ENCODE peak calls at places on chromosomes 5 and 9, in six cellular contexts. One of them, this sample, is unnamed.

GRCh38 chr5:173454764-173455598 is 126.8 kb upstream of the STC2 start:
- DNase-seq in MM.1S: no peak
- DNase-seq in GM23248: peak; percentile 98
- DNase-seq in PC-9: peak; percentile 98
- DNase-seq in GM23338: no peak
- DNase-seq in SK-N-SH: no peak
- DNase-seq in this sample: peak; percentile 99

GRCh38 chr5:34014614-34015013 is 6.8 kb upstream of the AMACR start:
- DNase-seq in GM23338: no peak
- DNase-seq in PC-9: no peak
- DNase-seq in GM23248: no peak
- DNase-seq in SK-N-SH: no peak
- DNase-seq in MM.1S: no peak
- DNase-seq in this sample: no peak

GRCh38 chr9:92141144-92142129 is 26.2 kb upstream of the SPTLC1 start:
- DNase-seq in SK-N-SH: peak; percentile 79
- DNase-seq in GM23338: peak; percentile 68
- DNase-seq in PC-9: no peak
- DNase-seq in GM23248: peak; percentile 76
- DNase-seq in MM.1S: peak; percentile 21
- DNase-seq in this sample: peak; percentile 16

GRCh38 chr5:45037927-45038326 is 229.2 kb downstream of the MRPS30 start:
- DNase-seq in SK-N-SH: no peak
- DNase-seq in MM.1S: no peak
- DNase-seq in GM23338: no peak
- DNase-seq in GM23248: no peak
- DNase-seq in PC-9: no peak
- DNase-seq in this sample: no peak

GRCh38 chr9:106885451-106885850 is 22.5 kb downstream of the ZNF462 start:
- DNase-seq in MM.1S: no peak
- DNase-seq in PC-9: no peak
- DNase-seq in GM23248: peak; percentile 88
- DNase-seq in SK-N-SH: no peak
- DNase-seq in GM23338: no peak
- DNase-seq in this sample: peak; percentile 70

GRCh38 chr5:61332369-61332745 is 299 bp downstream of the ZSWIM6 start:
- DNase-seq in GM23248: peak; percentile 72
- DNase-seq in SK-N-SH: peak; percentile 52
- DNase-seq in GM23338: peak; percentile 53
- DNase-seq in PC-9: no peak
- DNase-seq in MM.1S: peak; percentile 32
- DNase-seq in this sample: no peak

GRCh38 chr9:124202447-124202971 is 55.2 kb upstream of the NEK6 start:
- DNase-seq in GM23248: no peak
- DNase-seq in SK-N-SH: no peak
- DNase-seq in PC-9: no peak
- DNase-seq in MM.1S: peak; percentile 94
- DNase-seq in GM23338: no peak
- DNase-seq in this sample: no peak

GRCh38 chr5:168317521-168318147 is 26.2 kb downstream of the WWC1 start:
- DNase-seq in SK-N-SH: peak; percentile 74
- DNase-seq in GM23248: peak; percentile 87
- DNase-seq in MM.1S: no peak
- DNase-seq in GM23338: no peak
- DNase-seq in PC-9: peak; percentile 96
- DNase-seq in this sample: peak; percentile 74

GRCh38 chr5:51383494-51384081 is 340 bp downstream of the ISL1 start:
- DNase-seq in SK-N-SH: peak; percentile 23
- DNase-seq in GM23338: no peak
- DNase-seq in PC-9: no peak
- DNase-seq in MM.1S: no peak
- DNase-seq in GM23248: no peak
- DNase-seq in this sample: no peak

GRCh38 chr9:100443781-100444768 is 17.1 kb downstream of the MSANTD3 start:
- DNase-seq in SK-N-SH: peak; percentile 22
- DNase-seq in MM.1S: no peak
- DNase-seq in GM23248: peak; percentile 33
- DNase-seq in PC-9: no peak
- DNase-seq in GM23338: no peak
- DNase-seq in this sample: no peak

GRCh38 chr5:100777680-100778281 is 125.3 kb downstream of the ST8SIA4 start:
- DNase-seq in MM.1S: peak; percentile 31
- DNase-seq in GM23248: peak; percentile 86
- DNase-seq in SK-N-SH: no peak
- DNase-seq in PC-9: peak; percentile 45
- DNase-seq in GM23338: no peak
- DNase-seq in this sample: peak; percentile 88

GRCh38 chr9:89529243-89530030 is 31.5 kb upstream of the SEMA4D start:
- DNase-seq in MM.1S: no peak
- DNase-seq in SK-N-SH: no peak
- DNase-seq in GM23338: no peak
- DNase-seq in PC-9: no peak
- DNase-seq in GM23248: no peak
- DNase-seq in this sample: no peak

GRCh38 chr5:54851449-54851848 is 133.9 kb downstream of the ESM1 start:
- DNase-seq in GM23248: no peak
- DNase-seq in MM.1S: no peak
- DNase-seq in GM23338: no peak
- DNase-seq in SK-N-SH: no peak
- DNase-seq in PC-9: no peak
- DNase-seq in this sample: peak; percentile 18

GRCh38 chr9:31807574-31808256 is 576.7 kb upstream of the ACO1 start:
- DNase-seq in GM23338: peak; percentile 73
- DNase-seq in GM23248: no peak
- DNase-seq in SK-N-SH: no peak
- DNase-seq in PC-9: no peak
- DNase-seq in MM.1S: no peak
- DNase-seq in this sample: peak; percentile 15

GRCh38 chr5:84197542-84197941 is 187.1 kb downstream of the EDIL3 start:
- DNase-seq in GM23248: no peak
- DNase-seq in SK-N-SH: no peak
- DNase-seq in GM23338: no peak
- DNase-seq in MM.1S: peak; percentile 15
- DNase-seq in PC-9: no peak
- DNase-seq in this sample: no peak

GRCh38 chr5:175479125-175479881 is 943 bp downstream of the SFXN1 start:
- DNase-seq in GM23248: peak; percentile 26
- DNase-seq in PC-9: no peak
- DNase-seq in SK-N-SH: peak; percentile 30
- DNase-seq in GM23338: peak; percentile 53
- DNase-seq in MM.1S: peak; percentile 21
- DNase-seq in this sample: no peak

GRCh38 chr5:103674321-103674720 is 111.7 kb upstream of the NUDT12 start:
- DNase-seq in PC-9: no peak
- DNase-seq in MM.1S: no peak
- DNase-seq in GM23248: no peak
- DNase-seq in GM23338: no peak
- DNase-seq in SK-N-SH: no peak
- DNase-seq in this sample: no peak

GRCh38 chr9:8432224-8432623 is 632.6 kb upstream of the DMAC1 start:
- DNase-seq in PC-9: no peak
- DNase-seq in GM23338: no peak
- DNase-seq in MM.1S: no peak
- DNase-seq in GM23248: no peak
- DNase-seq in SK-N-SH: no peak
- DNase-seq in this sample: no peak

GRCh38 chr5:2017540-2018389 is 135.0 kb upstream of the IRX4 start:
- DNase-seq in SK-N-SH: peak; percentile 42
- DNase-seq in MM.1S: peak; percentile 33
- DNase-seq in GM23248: peak; percentile 34
- DNase-seq in GM23338: peak; percentile 70
- DNase-seq in PC-9: no peak
- DNase-seq in this sample: peak; percentile 52

GRCh38 chr5:2136728-2137333 is 254.1 kb upstream of the IRX4 start:
- DNase-seq in PC-9: no peak
- DNase-seq in GM23248: no peak
- DNase-seq in MM.1S: no peak
- DNase-seq in SK-N-SH: no peak
- DNase-seq in GM23338: no peak
- DNase-seq in this sample: no peak

GRCh38 chr5:172186114-172186695 is 1.8 kb downstream of the STK10 start:
- DNase-seq in PC-9: no peak
- DNase-seq in GM23338: no peak
- DNase-seq in SK-N-SH: no peak
- DNase-seq in MM.1S: peak; percentile 19
- DNase-seq in GM23248: no peak
- DNase-seq in this sample: no peak

GRCh38 chr9:97788763-97789663 is 64.0 kb upstream of the FOXE1 start:
- DNase-seq in GM23248: peak; percentile 70
- DNase-seq in PC-9: peak; percentile 64
- DNase-seq in MM.1S: no peak
- DNase-seq in GM23338: no peak
- DNase-seq in SK-N-SH: no peak
- DNase-seq in this sample: peak; percentile 78

GRCh38 chr9:137784046-137784445 is 93.5 kb upstream of the CACNA1B start:
- DNase-seq in PC-9: no peak
- DNase-seq in SK-N-SH: peak; percentile 48
- DNase-seq in MM.1S: no peak
- DNase-seq in GM23248: no peak
- DNase-seq in GM23338: peak; percentile 40
- DNase-seq in this sample: no peak

GRCh38 chr5:176172246-176172645 is 66.0 kb upstream of the SIMC1 start:
- DNase-seq in PC-9: no peak
- DNase-seq in GM23248: no peak
- DNase-seq in GM23338: no peak
- DNase-seq in MM.1S: no peak
- DNase-seq in SK-N-SH: no peak
- DNase-seq in this sample: no peak

GRCh38 chr9:101269596-101270324 is 115.0 kb downstream of the BAAT start:
- DNase-seq in PC-9: no peak
- DNase-seq in GM23248: no peak
- DNase-seq in MM.1S: no peak
- DNase-seq in SK-N-SH: no peak
- DNase-seq in GM23338: peak; percentile 25
- DNase-seq in this sample: no peak

GRCh38 chr5:142446131-142446959 is 121.5 kb upstream of the SPRY4 start:
- DNase-seq in GM23248: peak; percentile 54
- DNase-seq in GM23338: no peak
- DNase-seq in SK-N-SH: no peak
- DNase-seq in PC-9: peak; percentile 90
- DNase-seq in MM.1S: no peak
- DNase-seq in this sample: no peak

GRCh38 chr5:180717989-180718388 is 21.9 kb downstream of the OR2Y1 start:
- DNase-seq in MM.1S: peak; percentile 16
- DNase-seq in SK-N-SH: no peak
- DNase-seq in GM23248: no peak
- DNase-seq in GM23338: no peak
- DNase-seq in PC-9: no peak
- DNase-seq in this sample: no peak

GRCh38 chr5:180719781-180720180 is 20.1 kb downstream of the OR2Y1 start:
- DNase-seq in GM23248: no peak
- DNase-seq in GM23338: no peak
- DNase-seq in MM.1S: no peak
- DNase-seq in PC-9: no peak
- DNase-seq in SK-N-SH: no peak
- DNase-seq in this sample: no peak

GRCh38 chr5:180720501-180720900 is 19.4 kb downstream of the OR2Y1 start:
- DNase-seq in GM23338: peak; percentile 28
- DNase-seq in PC-9: no peak
- DNase-seq in GM23248: no peak
- DNase-seq in SK-N-SH: no peak
- DNase-seq in MM.1S: no peak
- DNase-seq in this sample: no peak

GRCh38 chr5:180723936-180724335 is 15.9 kb downstream of the OR2Y1 start:
- DNase-seq in GM23338: no peak
- DNase-seq in PC-9: no peak
- DNase-seq in GM23248: no peak
- DNase-seq in MM.1S: peak; percentile 15
- DNase-seq in SK-N-SH: no peak
- DNase-seq in this sample: no peak

DNA sequence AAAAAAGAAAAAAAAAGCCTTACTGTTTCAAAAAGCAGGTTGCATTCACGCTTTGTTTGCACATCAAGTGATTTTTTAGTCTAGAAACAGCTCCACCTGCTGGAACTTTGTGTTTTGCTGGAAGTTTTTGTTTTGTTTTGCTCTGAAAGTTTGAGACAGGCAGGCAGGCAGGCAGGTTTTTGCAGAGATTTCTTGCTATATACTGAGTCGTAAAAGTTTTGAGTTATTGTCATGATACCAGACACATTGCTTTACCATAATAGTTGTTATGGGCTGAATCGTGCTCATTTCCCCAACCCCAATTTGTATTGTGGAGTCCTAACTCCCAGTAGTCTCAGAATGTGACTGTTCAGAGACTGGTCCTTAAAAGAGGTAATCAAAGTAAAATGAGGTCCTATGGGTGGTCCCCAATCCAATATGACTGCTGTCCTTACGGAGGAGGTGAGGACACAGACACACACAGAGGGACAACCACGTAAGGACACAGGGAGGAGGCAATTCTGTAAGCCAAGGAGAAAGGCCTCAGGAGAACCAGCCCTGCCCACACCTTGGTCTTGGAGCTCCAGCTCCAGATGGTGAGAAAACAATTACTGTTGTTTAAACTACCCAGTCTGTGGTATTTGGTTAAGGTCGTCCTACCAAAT is 20.9 kb downstream of the OR2Y1 start:
- DNase-seq in SK-N-SH: peak; percentile 16
- DNase-seq in MM.1S: peak; percentile 74
- DNase-seq in GM23338: peak; percentile 69
- DNase-seq in GM23248: peak; percentile 54
- DNase-seq in PC-9: no peak
- DNase-seq in this sample: peak; percentile 86
- H2AFZ ChIP-seq in SK-N-SH: peak overlapping the region; percentile 48
- H2AFZ ChIP-seq in MM.1S: peak overlapping the region; percentile 70
- H2AFZ ChIP-seq in GM23338: no peak overlapping the region
- H2AFZ ChIP-seq in GM23248: peak overlapping the region; percentile 39
- H2AFZ ChIP-seq in PC-9: no peak overlapping the region
- H2AFZ ChIP-seq in this sample: no peak overlapping the region

GRCh38 chr5:91144491-91145232 is 238.5 kb downstream of the ARRDC3 start:
- DNase-seq in MM.1S: no peak
- DNase-seq in GM23338: no peak
- DNase-seq in SK-N-SH: no peak
- DNase-seq in PC-9: no peak
- DNase-seq in GM23248: no peak
- DNase-seq in this sample: no peak
- H3K9me2 ChIP-seq in MM.1S: no peaks in the 10 kb centered on the region
- H3K9me2 ChIP-seq in GM23338: no peaks in the 10 kb centered on the region
- H3K9me2 ChIP-seq in SK-N-SH: no peaks in the 10 kb centered on the region
- H3K9me2 ChIP-seq in PC-9: no peaks in the 10 kb centered on the region
- H3K9me2 ChIP-seq in GM23248: no peaks in the 10 kb centered on the region
- H3K9me2 ChIP-seq in this sample: no peaks in the 10 kb centered on the region

GRCh38 chr5:124648902-124649467 is 97.5 kb downstream of the ZNF608 start:
- DNase-seq in MM.1S: no peak
- DNase-seq in PC-9: no peak
- DNase-seq in SK-N-SH: no peak
- DNase-seq in GM23338: no peak
- DNase-seq in GM23248: no peak
- DNase-seq in this sample: no peak
- H3F3A ChIP-seq in MM.1S: peaks cover 19% of the 10 kb centered on the region
- H3F3A ChIP-seq in PC-9: peaks cover 32% of the 10 kb centered on the region
- H3F3A ChIP-seq in SK-N-SH: peaks cover 16% of the 10 kb centered on the region
- H3F3A ChIP-seq in GM23338: no peaks in the 10 kb centered on the region
- H3F3A ChIP-seq in GM23248: peaks cover 32% of the 10 kb centered on the region
- H3F3A ChIP-seq in this sample: no peaks in the 10 kb centered on the region

DNA sequence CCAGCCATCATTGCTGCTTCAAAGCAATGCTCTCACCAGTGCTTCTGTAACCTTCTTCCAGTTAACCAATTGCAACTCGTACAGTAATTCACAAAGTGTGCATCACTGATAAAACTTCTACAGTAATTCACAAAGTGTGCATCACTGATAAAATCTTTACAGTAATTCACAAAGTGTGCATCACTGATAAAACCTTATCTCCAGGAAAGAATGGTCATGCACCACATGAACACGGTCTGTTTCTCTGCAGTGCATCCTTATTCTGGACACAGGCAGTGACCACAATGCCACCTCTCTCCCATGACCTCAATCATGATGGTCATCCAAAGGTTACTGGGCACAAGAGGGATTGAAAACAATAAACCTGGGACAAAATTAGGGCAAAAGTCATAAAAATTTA is 153.6 kb downstream of the TSSK1B start:
- DNase-seq in SK-N-SH: peak; percentile 16
- DNase-seq in PC-9: no peak
- DNase-seq in GM23248: no peak
- DNase-seq in GM23338: no peak
- DNase-seq in MM.1S: no peak
- DNase-seq in this sample: no peak
- H2AFZ ChIP-seq in SK-N-SH: no peak overlapping the region
- H2AFZ ChIP-seq in PC-9: no peak overlapping the region
- H2AFZ ChIP-seq in GM23248: no peak overlapping the region
- H2AFZ ChIP-seq in GM23338: no peak overlapping the region
- H2AFZ ChIP-seq in MM.1S: no peak overlapping the region
- H2AFZ ChIP-seq in this sample: no peak overlapping the region

This sample was measured in PC-3.